ENCODE peak calls at places on chromosomes 16 and 17, in eight cellular contexts. Q is ACHN, V is GM12865, A is mesothelial cell of epicardium, R is fibroblast of pulmonary artery, J is fibroblast of the aortic adventitia, B is sciatic nerve, F is BJ. K is an unnamed sample.

GRCh38 chr17:53722407-53722806 is 100.3 kb upstream of the KIF2B start:
- DNase-seq in Q (peak; percentile 100), V (no peak), A (no peak), R (peak; percentile 96), J (peak; percentile 96), B (no peak), F (peak; percentile 84), K (no peak)

GRCh38 chr17:57516290-57517215 is 228.5 kb downstream of the CCDC182 start:
- DNase-seq in Q (no peak), V (no peak), A (no peak), R (no peak), J (no peak), B (no peak), F (no peak), K (no peak)

GRCh38 chr17:51166198-51166986 is at the start of gene NME2:
- DNase-seq in Q (peak; percentile 91), V (peak; percentile 91), A (peak; percentile 65), R (peak; percentile 80), J (peak; percentile 74), B (peak; percentile 94), F (no peak), K (peak; percentile 61)

GRCh38 chr17:64152428-64153125 is 22.6 kb upstream of the ERN1 start:
- DNase-seq in Q (no peak), V (no peak), A (no peak), R (no peak), J (no peak), B (no peak), F (no peak), K (no peak)

GRCh38 chr16:46690281-46691178 is 1.1 kb downstream of the ORC6 start:
- DNase-seq in Q (no peak), V (peak; percentile 24), A (no peak), R (peak; percentile 49), J (peak; percentile 43), B (no peak), F (no peak), K (no peak)

GRCh38 chr17:75344664-75345063 is 55.4 kb upstream of the SLC25A19 start:
- DNase-seq in Q (no peak), V (peak; percentile 37), A (no peak), R (no peak), J (no peak), B (no peak), F (no peak), K (peak; percentile 29)

GRCh38 chr17:82177761-82178498 is 34.7 kb downstream of the CCDC57 start:
- DNase-seq in Q (no peak), V (no peak), A (no peak), R (no peak), J (no peak), B (no peak), F (no peak), K (no peak)

GRCh38 chr17:163514-164103 is 17.8 kb downstream of the DOC2B start:
- DNase-seq in Q (no peak), V (peak; percentile 16), A (no peak), R (no peak), J (no peak), B (no peak), F (no peak), K (no peak)

GRCh38 chr16:81432899-81433560 is 11.6 kb upstream of the CMIP start:
- DNase-seq in Q (no peak), V (no peak), A (no peak), R (no peak), J (no peak), B (no peak), F (no peak), K (no peak)

K was measured in NCI-H1436.